ENCODE peak calls at places on chromosome 13, in nine cellular contexts. B, V, P, T, Z, Y, O, D and I are unnamed samples.

GRCh38 chr13:104648291-104648690 is 1582.1 kb upstream of the SLC10A2 start:
- DNase-seq in B (no peak), V (no peak), P (no peak), T (no peak), Z (no peak), Y (no peak), O (no peak), D (no peak), I (no peak)

GRCh38 chr13:40132249-40132648 is 476.8 kb downstream of the COG6 start:
- DNase-seq in B (no peak), V (no peak), P (no peak), T (no peak), Z (no peak), Y (no peak), O (no peak), D (no peak), I (no peak)

GRCh38 chr13:36736119-36736726 is 62.4 kb downstream of the SERTM1 start:
- DNase-seq in B (peak), V (peak), P (no peak), T (peak), Z (no peak), Y (peak), O (peak), D (peak), I (peak)

GRCh38 chr13:100300213-100300612 is 211.3 kb downstream of the PCCA start:
- DNase-seq in B (no peak), V (no peak), P (no peak), T (no peak), Z (no peak), Y (no peak), O (no peak), D (no peak), I (no peak)

GRCh38 chr13:99723847-99724246 is 222.6 kb downstream of the TM9SF2 start:
- DNase-seq in B (no peak), V (no peak), P (no peak), T (no peak), Z (no peak), Y (no peak), O (no peak), D (no peak), I (no peak)

GRCh38 chr13:25752957-25753540 is 298.8 kb downstream of the SHISA2 start:
- DNase-seq in B (peak), V (peak), P (peak), T (peak), Z (no peak), Y (no peak), O (peak), D (no peak), I (no peak)

GRCh38 chr13:33289966-33290365 is 4.4 kb upstream of the STARD13 start:
- DNase-seq in B (no peak), V (no peak), P (no peak), T (no peak), Z (no peak), Y (no peak), O (peak), D (no peak), I (no peak)

GRCh38 chr13:95624020-95624419 is 20.5 kb downstream of the DZIP1 start:
- DNase-seq in B (peak), V (no peak), P (no peak), T (no peak), Z (no peak), Y (no peak), O (peak), D (peak), I (no peak)

GRCh38 chr13:80873589-80873988 is 532.7 kb upstream of the SPRY2 start:
- DNase-seq in B (no peak), V (no peak), P (peak), T (no peak), Z (no peak), Y (no peak), O (no peak), D (no peak), I (no peak)

GRCh38 chr13:71254384-71254783 is 612.6 kb downstream of the DACH1 start:
- DNase-seq in B (no peak), V (no peak), P (no peak), T (no peak), Z (no peak), Y (no peak), O (no peak), D (no peak), I (no peak)

GRCh38 chr13:75635621-75636338 is at the start of gene LMO7:
- DNase-seq in B (peak), V (no peak), P (no peak), T (peak), Z (peak), Y (peak), O (peak), D (peak), I (no peak)

GRCh38 chr13:113554333-113554700 is 30.2 kb upstream of the TFDP1 start:
- DNase-seq in B (no peak), V (no peak), P (no peak), T (no peak), Z (no peak), Y (no peak), O (no peak), D (no peak), I (no peak)